ENCODE peak calls at places on chromosomes 11 and 22, in eight cellular contexts. J is H1, R is breast epithelium, H is transverse colon, I is mesenchymal stem cell, C is AG04450, Z is cardiac muscle cell, K is GM12878. P is an unnamed sample.

GRCh38 chr11:47553417-47553746 is 450 bp upstream of the CELF1 start:
- DNase-seq in R (no peak), K (no peak), J (no peak), H (no peak), I (no peak), C (no peak), Z (no peak), P (no peak)

GRCh38 chr22:37197451-37198289 is 9.6 kb upstream of the C1QTNF6 start:
- DNase-seq in K (no peak), H (peak), I (peak), C (no peak), J (no peak), Z (no peak), R (peak), P (peak)

GRCh38 chr11:119375629-119376196 is 5.8 kb downstream of the USP2 start:
- DNase-seq in C (no peak), R (peak), Z (no peak), J (peak), K (no peak), I (peak), H (peak), P (no peak)

GRCh38 chr22:27990879-27991278 is 71.8 kb upstream of the PITPNB start:
- DNase-seq in Z (peak), C (no peak), I (peak), H (peak), J (peak), K (no peak), R (no peak), P (no peak)

GRCh38 chr22:19213496-19214473 is 35.2 kb upstream of the SLC25A1 start:
- DNase-seq in I (no peak), H (no peak), J (no peak), C (peak), Z (no peak), K (no peak), R (no peak), P (no peak)

GRCh38 chr11:121446752-121447156 is 5.4 kb upstream of the SORL1 start:
- DNase-seq in C (peak), J (no peak), H (no peak), K (no peak), Z (peak), R (no peak), I (peak), P (no peak)

GRCh38 chr22:46581580-46582244 is 38.5 kb upstream of the GRAMD4 start:
- DNase-seq in R (no peak), K (no peak), C (no peak), I (no peak), H (peak), Z (no peak), J (no peak), P (peak)

GRCh38 chr22:19120829-19121630 is 1.2 kb downstream of the DGCR2 start:
- DNase-seq in C (no peak), I (peak), R (peak), H (peak), Z (peak), K (no peak), J (no peak), P (peak)

GRCh38 chr11:113085446-113085845 is 124.2 kb downstream of the NCAM1 start:
- DNase-seq in H (no peak), Z (no peak), R (no peak), J (no peak), K (no peak), C (no peak), I (no peak), P (no peak)

GRCh38 chr11:125343732-125344131 is 152.3 kb downstream of the FEZ1 start:
- DNase-seq in J (no peak), H (no peak), R (no peak), K (no peak), Z (no peak), C (no peak), I (peak), P (no peak)

GRCh38 chr11:16820324-16821092 is 82.1 kb downstream of the C11orf58 start:
- DNase-seq in R (peak), J (peak), H (peak), I (peak), K (peak), C (peak), Z (peak), P (peak)

GRCh38 chr11:47394322-47395224 is 13.8 kb upstream of the SLC39A13 start:
- DNase-seq in C (no peak), K (no peak), H (peak), R (no peak), Z (no peak), I (peak), J (no peak), P (no peak)

GRCh38 chr22:46030241-46030880 is 53.4 kb upstream of the WNT7B start:
- DNase-seq in C (no peak), J (no peak), I (no peak), R (no peak), Z (no peak), K (no peak), H (no peak), P (peak)

GRCh38 chr11:113828186-113828585 is 47.2 kb downstream of the USP28 start:
- DNase-seq in H (no peak), R (no peak), I (no peak), K (no peak), Z (no peak), J (no peak), C (no peak), P (no peak)

GRCh38 chr11:50044647-50045046 is 12.0 kb downstream of the OR4C45 start:
- DNase-seq in C (no peak), I (no peak), R (no peak), K (no peak), H (no peak), J (no peak), Z (no peak), P (no peak)

DNA sequence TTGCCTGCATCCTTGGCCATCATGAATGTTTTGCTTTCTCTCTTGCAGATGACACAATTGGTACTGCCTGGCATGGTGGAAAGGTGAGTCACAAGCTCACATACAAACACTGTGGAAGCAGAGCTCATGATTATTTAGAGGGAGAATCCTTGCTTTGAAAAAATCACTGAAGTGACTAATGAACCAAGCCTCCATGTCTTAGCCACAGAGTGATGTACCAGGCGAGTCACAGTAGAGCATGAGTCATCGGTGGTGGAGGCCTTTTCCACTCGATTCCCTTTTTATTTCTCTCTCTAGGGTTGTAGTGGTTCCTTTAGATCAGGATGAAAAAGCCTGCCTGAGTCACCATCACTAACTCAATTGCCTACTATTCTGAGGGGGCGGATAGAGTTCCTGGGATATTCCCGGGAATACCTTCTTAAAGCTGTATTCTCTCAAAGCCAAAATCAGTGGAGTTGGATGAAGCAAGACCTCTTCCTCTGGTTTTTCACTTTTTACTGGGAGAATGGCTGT is 49.6 kb upstream of the ALKBH3 start:
- DNase-seq in K (no peak), R (no peak), C (peak), Z (no peak), H (peak), I (peak), J (no peak), P (peak)
- H3K27ac ChIP-seq in K (no peak), R (no peak), C (peak), Z (no peak), H (peak), I (peak), J (no peak), P (no peak)

GRCh38 chr11:123218451-123218850 is 23.4 kb upstream of the CLMP start:
- DNase-seq in R (no peak), Z (no peak), J (no peak), C (no peak), K (no peak), H (no peak), I (no peak), P (no peak)
- H3K27ac ChIP-seq in R (no peak), Z (no peak), J (no peak), C (peak), K (no peak), H (peak), I (peak), P (no peak)

GRCh38 chr22:44524806-44525205 is 26.8 kb upstream of the RTL6 start:
- DNase-seq in K (no peak), J (no peak), Z (no peak), H (no peak), R (no peak), I (no peak), C (no peak), P (no peak)
- H3K27ac ChIP-seq in K (no peak), J (no peak), Z (peak), H (no peak), R (no peak), I (no peak), C (peak), P (no peak)

GRCh38 chr11:44346983-44347382 is 37.0 kb upstream of the ALX4 start:
- DNase-seq in K (no peak), H (no peak), I (no peak), Z (no peak), R (no peak), C (no peak), J (no peak), P (no peak)

GRCh38 chr11:44345781-44346180 is 35.8 kb upstream of the ALX4 start:
- DNase-seq in H (no peak), J (no peak), I (no peak), Z (no peak), C (no peak), K (no peak), R (no peak), P (no peak)

GRCh38 chr11:44340656-44341055 is 30.7 kb upstream of the ALX4 start:
- DNase-seq in Z (no peak), R (no peak), H (no peak), I (no peak), J (no peak), C (no peak), K (no peak), P (no peak)

GRCh38 chr11:44342616-44343015 is 32.7 kb upstream of the ALX4 start:
- DNase-seq in Z (no peak), K (no peak), I (no peak), H (no peak), C (no peak), R (no peak), J (no peak), P (no peak)

GRCh38 chr11:44343778-44344424 is 34.0 kb upstream of the ALX4 start:
- DNase-seq in Z (no peak), K (no peak), I (no peak), H (no peak), R (no peak), C (no peak), J (no peak), P (no peak)
- H3K27ac ChIP-seq in Z (no peak), K (no peak), I (no peak), H (no peak), R (no peak), C (no peak), J (no peak), P (no peak)

DNA sequence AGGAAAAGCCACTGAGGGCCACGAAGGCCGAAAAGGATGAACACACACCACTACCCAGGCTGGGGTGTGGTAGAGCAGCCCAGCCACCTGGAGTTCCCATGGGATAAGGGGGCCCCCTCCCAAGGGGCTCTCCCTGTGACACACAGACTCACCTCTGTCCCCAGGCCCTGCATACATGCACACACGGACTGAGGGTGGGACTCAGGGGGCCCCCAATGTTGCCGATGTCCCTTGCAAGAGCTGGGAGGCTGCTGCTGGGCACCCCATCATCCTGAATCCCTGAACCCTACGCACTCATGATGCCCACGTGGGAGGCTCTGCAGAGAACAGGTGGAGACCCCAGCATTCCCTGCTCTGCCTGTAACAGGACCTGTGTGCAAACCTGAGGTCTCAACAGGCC is 14.5 kb downstream of the SHANK2 start:
- DNase-seq in H (no peak), J (no peak), I (no peak), Z (no peak), R (no peak), K (no peak), C (no peak), P (no peak)
- H3K27ac ChIP-seq in H (no peak), J (no peak), I (no peak), Z (no peak), R (no peak), K (no peak), C (no peak), P (no peak)

P was measured in pancreas.